ENCODE peak calls at places on chromosomes 1 and 21, in ten cellular contexts. J is foreskin fibroblast; N is heart left ventricle; R is skeletal muscle cell; L is tibial nerve; Z is sigmoid colon; E is Jurkat, Clone E6-1; O is adrenal gland; C is ovary; Y is fibroblast of mammary gland. B is an unnamed sample.

GRCh38 chr1:110508038-110508437 is 10.9 kb downstream of the KCNA10 start:
- DNase-seq in J (no peak), N (peak), R (no peak), L (peak), Z (peak), E (no peak), O (peak), C (no peak), Y (no peak), B (peak)

GRCh38 chr1:76503100-76503499 is 364.2 kb upstream of the ST6GALNAC5 start:
- DNase-seq in J (no peak), N (no peak), R (no peak), L (no peak), Z (no peak), E (no peak), O (no peak), C (no peak), Y (no peak), B (no peak)

GRCh38 chr21:19507682-19508260 is 1104.2 kb upstream of the TMPRSS15 start:
- DNase-seq in J (no peak), N (no peak), R (no peak), L (no peak), Z (no peak), E (peak), O (no peak), C (no peak), Y (peak), B (no peak)

GRCh38 chr1:160078392-160079195 is 2.7 kb upstream of the KCNJ9 start:
- DNase-seq in J (no peak), N (no peak), R (no peak), L (no peak), Z (no peak), E (no peak), O (no peak), C (no peak), Y (peak), B (no peak)

GRCh38 chr21:36232641-36233040 is 76.0 kb downstream of the DOP1B start:
- DNase-seq in J (no peak), N (peak), R (no peak), L (no peak), Z (no peak), E (no peak), O (no peak), C (no peak), Y (no peak), B (no peak)

GRCh38 chr1:100036718-100037664 is 67.2 kb downstream of the SLC35A3 start:
- DNase-seq in J (peak), N (no peak), R (peak), L (no peak), Z (no peak), E (no peak), O (no peak), C (no peak), Y (peak), B (no peak)

GRCh38 chr21:35206141-35207125 is 157.3 kb upstream of the RUNX1 start:
- DNase-seq in J (no peak), N (peak), R (no peak), L (no peak), Z (no peak), E (no peak), O (no peak), C (peak), Y (no peak), B (no peak)

GRCh38 chr1:23470282-23471070 is 13.5 kb downstream of the ASAP3 start:
- DNase-seq in J (no peak), N (peak), R (peak), L (peak), Z (peak), E (no peak), O (no peak), C (peak), Y (peak), B (peak)

GRCh38 chr1:169108897-169109560 is 2.5 kb downstream of the ATP1B1 start:
- DNase-seq in J (no peak), N (no peak), R (no peak), L (no peak), Z (peak), E (no peak), O (peak), C (no peak), Y (no peak), B (no peak)

GRCh38 chr1:201593200-201593828 is 54.4 kb downstream of the NAV1 start:
- DNase-seq in J (peak), N (peak), R (peak), L (peak), Z (peak), E (no peak), O (peak), C (no peak), Y (peak), B (no peak)

GRCh38 chr1:88935522-88936222 is 44.3 kb upstream of the GTF2B start:
- DNase-seq in J (peak), N (no peak), R (no peak), L (no peak), Z (no peak), E (peak), O (no peak), C (no peak), Y (peak), B (no peak)

GRCh38 chr1:47617381-47618221 is 179.8 kb downstream of the FOXD2 start:
- DNase-seq in J (no peak), N (no peak), R (no peak), L (no peak), Z (no peak), E (no peak), O (no peak), C (no peak), Y (no peak), B (peak)

GRCh38 chr1:61170328-61171238 is 88.2 kb downstream of the NFIA start:
- DNase-seq in J (peak), N (no peak), R (no peak), L (no peak), Z (no peak), E (no peak), O (peak), C (no peak), Y (peak), B (no peak)

GRCh38 chr1:74935446-74935845 is 198.7 kb upstream of the LHX8 start:
- DNase-seq in J (no peak), N (no peak), R (no peak), L (no peak), Z (no peak), E (no peak), O (no peak), C (no peak), Y (no peak), B (no peak)

DNA sequence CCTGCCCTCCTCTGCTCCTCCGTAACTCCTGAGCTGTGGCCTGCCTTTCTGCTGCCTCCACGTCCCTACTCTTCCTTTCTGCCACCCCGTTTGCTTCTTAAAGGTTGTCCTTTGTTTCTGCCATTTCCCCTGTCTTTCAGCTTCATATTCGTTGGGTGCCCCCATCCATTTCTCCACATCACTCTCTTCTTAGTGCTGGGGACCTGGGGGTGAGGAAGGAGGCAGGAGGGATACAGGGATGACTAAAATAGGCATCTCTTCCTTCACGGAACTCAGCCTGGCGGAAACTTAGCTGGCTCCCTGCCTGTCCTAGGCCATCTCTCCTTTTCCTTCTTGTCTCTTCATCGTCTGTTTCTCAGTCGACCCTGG is 67.0 kb upstream of the CD1D start:
- DNase-seq in J (no peak), N (no peak), R (no peak), L (no peak), Z (no peak), E (no peak), O (no peak), C (no peak), Y (no peak), B (no peak)
- H3K4me3 ChIP-seq in J (no peak), N (peak), R (peak), L (peak), Z (no peak), E (peak), O (peak), C (peak), Y (no peak), B (peak)

GRCh38 chr21:29555601-29556000 is 256.9 kb downstream of the BACH1 start:
- DNase-seq in J (no peak), N (no peak), R (no peak), L (no peak), Z (no peak), E (no peak), O (no peak), C (no peak), Y (no peak), B (no peak)
- H3K4me3 ChIP-seq in J (no peak), N (no peak), R (no peak), L (no peak), Z (no peak), E (no peak), O (no peak), C (no peak), Y (no peak), B (no peak)

DNA sequence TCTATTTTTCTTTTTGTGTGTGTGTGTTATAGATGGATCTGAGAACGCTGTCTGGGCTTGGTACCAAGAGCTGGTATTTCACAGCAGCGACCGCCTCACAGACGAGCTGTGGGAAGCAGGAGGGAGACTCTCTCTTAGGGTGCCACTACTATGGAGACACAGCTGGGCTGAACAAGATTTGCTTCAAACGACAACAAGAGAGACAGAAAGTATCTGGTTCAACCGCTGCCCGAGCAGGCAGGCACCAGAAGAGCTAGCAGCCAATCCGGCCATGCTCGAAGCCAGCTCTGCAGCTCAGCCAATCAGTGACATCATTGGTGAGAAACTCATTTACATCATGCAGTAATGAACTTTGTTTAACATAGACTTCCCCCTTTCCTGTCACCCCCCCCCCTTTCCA is 341.3 kb downstream of the USP25 start:
- DNase-seq in J (no peak), N (no peak), R (no peak), L (no peak), Z (peak), E (no peak), O (no peak), C (peak), Y (peak), B (no peak)
- H3K4me3 ChIP-seq in J (peak), N (no peak), R (peak), L (peak), Z (peak), E (no peak), O (peak), C (peak), Y (peak), B (no peak)

DNA sequence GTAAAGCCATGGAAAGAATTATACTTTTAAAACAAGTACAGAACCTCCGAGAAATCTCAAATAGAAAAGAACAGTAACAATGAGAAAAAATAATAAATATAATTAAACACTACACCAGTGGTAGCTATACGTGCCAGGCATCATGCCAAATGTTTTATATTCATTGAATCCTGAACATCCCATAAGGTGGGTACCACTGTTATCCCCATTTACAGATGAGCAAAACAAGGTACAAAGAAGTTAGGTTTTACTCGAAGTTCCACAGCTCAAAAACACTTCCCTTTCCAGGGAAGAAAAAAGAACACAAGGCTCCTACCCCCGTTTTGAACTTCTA is 33.4 kb downstream of the JAK1 start:
- DNase-seq in J (no peak), N (no peak), R (no peak), L (no peak), Z (no peak), E (no peak), O (no peak), C (no peak), Y (no peak), B (no peak)
- H3K4me3 ChIP-seq in J (peak), N (no peak), R (no peak), L (no peak), Z (no peak), E (no peak), O (no peak), C (no peak), Y (no peak), B (no peak)

B was measured in heart right ventricle.